ENCODE peak calls at places on chromosomes 5 and 9, in four cellular contexts. E is left lung; S is A549; A is activated naive CD8-positive, alpha-beta T cell treated with anti-CD3 and anti-CD28 coated beads, Interleukin-2, amount 10 ng/mL, durations not matched to agents 7 days and 5 days. N is an unnamed sample.

GRCh38 chr5:150616024-150616470 is 24.4 kb upstream of the SYNPO start:
- ATAC-seq in S (no peak), A (no peak), E (peak; percentile 20), N (no peak)

GRCh38 chr5:54601832-54602231 is 84.3 kb downstream of the SNX18 start:
- ATAC-seq in S (no peak), A (no peak), E (peak; percentile 79), N (no peak)

GRCh38 chr5:62502456-62503101 is 76.0 kb upstream of the LRRC70 start:
- ATAC-seq in S (no peak), E (no peak), A (no peak), N (no peak)

GRCh38 chr9:36914212-36914577 is 119.9 kb downstream of the PAX5 start:
- ATAC-seq in S (no peak), A (no peak), E (no peak), N (no peak)

GRCh38 chr5:123813937-123814624 is 302.1 kb downstream of the CSNK1G3 start:
- ATAC-seq in E (peak; percentile 90), S (no peak), A (no peak), N (peak; percentile 84)

GRCh38 chr5:158923799-158924551 is 175.7 kb downstream of the EBF1 start:
- ATAC-seq in A (no peak), S (no peak), E (no peak), N (no peak)

GRCh38 chr5:169408735-169409134 is 107.8 kb upstream of the SLIT3 start:
- ATAC-seq in A (no peak), E (no peak), S (no peak), N (no peak)

GRCh38 chr5:106584268-106584667 is 1086.5 kb downstream of the EFNA5 start:
- ATAC-seq in S (no peak), A (no peak), E (no peak), N (no peak)

GRCh38 chr9:100303812-100304211 is 48.9 kb downstream of the TEX10 start:
- ATAC-seq in A (no peak), S (no peak), E (no peak), N (no peak)

GRCh38 chr9:2291980-2292704 is 277.0 kb downstream of the SMARCA2 start:
- ATAC-seq in A (no peak), S (no peak), E (peak; percentile 43), N (peak; percentile 94)

GRCh38 chr5:31640024-31640423 is 1.1 kb downstream of the PDZD2 start:
- ATAC-seq in A (no peak), S (no peak), E (peak; percentile 9), N (no peak)

N was measured in esophagus mucosa.